ENCODE peak calls at places on chromosome 16, in seven cellular contexts. One of them, this sample, is unnamed.

GRCh38 chr16:30934827-30935557 is 11.6 kb downstream of the FBXL19 start:
- DNase-seq in A549: peak
- DNase-seq in HTR-8/SVneo: peak
- DNase-seq in T1000: no peak
- DNase-seq in small intestine: no peak
- DNase-seq in amygdala: peak
- DNase-seq in GM12892: no peak
- DNase-seq in this sample: no peak

GRCh38 chr16:28311913-28312312 is 19.6 kb downstream of the SBK1 start:
- DNase-seq in A549: no peak
- DNase-seq in HTR-8/SVneo: no peak
- DNase-seq in amygdala: no peak
- DNase-seq in T1000: no peak
- DNase-seq in small intestine: no peak
- DNase-seq in GM12892: no peak
- DNase-seq in this sample: peak

GRCh38 chr16:25109643-25110042 is 1.9 kb upstream of the LCMT1 start:
- DNase-seq in HTR-8/SVneo: peak
- DNase-seq in GM12892: no peak
- DNase-seq in A549: peak
- DNase-seq in T1000: peak
- DNase-seq in amygdala: no peak
- DNase-seq in small intestine: peak
- DNase-seq in this sample: no peak

GRCh38 chr16:49952386-49952785 is 72.6 kb upstream of the CNEP1R1 start:
- DNase-seq in GM12892: no peak
- DNase-seq in T1000: no peak
- DNase-seq in HTR-8/SVneo: peak
- DNase-seq in small intestine: no peak
- DNase-seq in amygdala: no peak
- DNase-seq in A549: peak
- DNase-seq in this sample: no peak

GRCh38 chr16:8761078-8761477 is 36.4 kb downstream of the TMEM186 start:
- DNase-seq in T1000: no peak
- DNase-seq in GM12892: no peak
- DNase-seq in small intestine: no peak
- DNase-seq in amygdala: no peak
- DNase-seq in A549: no peak
- DNase-seq in HTR-8/SVneo: no peak
- DNase-seq in this sample: no peak

GRCh38 chr16:67181346-67181745 is 2.4 kb downstream of the MATCAP1 start:
- DNase-seq in GM12892: no peak
- DNase-seq in HTR-8/SVneo: no peak
- DNase-seq in amygdala: no peak
- DNase-seq in T1000: no peak
- DNase-seq in small intestine: no peak
- DNase-seq in A549: no peak
- DNase-seq in this sample: no peak

GRCh38 chr16:86549893-86550190 is 5.2 kb downstream of the MTHFSD start:
- DNase-seq in small intestine: no peak
- DNase-seq in amygdala: no peak
- DNase-seq in HTR-8/SVneo: no peak
- DNase-seq in A549: no peak
- DNase-seq in T1000: no peak
- DNase-seq in GM12892: no peak
- DNase-seq in this sample: no peak

GRCh38 chr16:86258713-86259112 is 251.6 kb upstream of the FOXF1 start:
- DNase-seq in T1000: no peak
- DNase-seq in HTR-8/SVneo: no peak
- DNase-seq in A549: no peak
- DNase-seq in amygdala: no peak
- DNase-seq in small intestine: no peak
- DNase-seq in GM12892: no peak
- DNase-seq in this sample: no peak

GRCh38 chr16:13391337-13391736 is 489.9 kb downstream of the SHISA9 start:
- DNase-seq in amygdala: no peak
- DNase-seq in T1000: no peak
- DNase-seq in small intestine: no peak
- DNase-seq in A549: no peak
- DNase-seq in GM12892: no peak
- DNase-seq in HTR-8/SVneo: no peak
- DNase-seq in this sample: no peak

GRCh38 chr16:47631131-47631530 is 170.0 kb downstream of the PHKB start:
- DNase-seq in GM12892: no peak
- DNase-seq in A549: no peak
- DNase-seq in HTR-8/SVneo: no peak
- DNase-seq in T1000: no peak
- DNase-seq in small intestine: no peak
- DNase-seq in amygdala: no peak
- DNase-seq in this sample: no peak

GRCh38 chr16:54422569-54422978 is 136.0 kb upstream of the IRX3 start:
- DNase-seq in T1000: no peak
- DNase-seq in A549: no peak
- DNase-seq in GM12892: no peak
- DNase-seq in HTR-8/SVneo: no peak
- DNase-seq in small intestine: no peak
- DNase-seq in amygdala: no peak
- DNase-seq in this sample: no peak

GRCh38 chr16:28289939-28290862 is 2.1 kb upstream of the SBK1 start:
- DNase-seq in HTR-8/SVneo: no peak
- DNase-seq in small intestine: no peak
- DNase-seq in T1000: no peak
- DNase-seq in A549: no peak
- DNase-seq in amygdala: no peak
- DNase-seq in GM12892: no peak
- DNase-seq in this sample: no peak

GRCh38 chr16:83903739-83904138 is 4.8 kb downstream of the MLYCD start:
- DNase-seq in HTR-8/SVneo: no peak
- DNase-seq in amygdala: peak
- DNase-seq in small intestine: peak
- DNase-seq in A549: no peak
- DNase-seq in T1000: no peak
- DNase-seq in GM12892: no peak
- DNase-seq in this sample: no peak

GRCh38 chr16:50335198-50335958 is 33.4 kb downstream of the BRD7 start:
- DNase-seq in T1000: no peak
- DNase-seq in amygdala: no peak
- DNase-seq in HTR-8/SVneo: no peak
- DNase-seq in small intestine: no peak
- DNase-seq in GM12892: no peak
- DNase-seq in A549: no peak
- DNase-seq in this sample: peak

GRCh38 chr16:81008151-81008789 is 1.3 kb downstream of the CENPN start:
- DNase-seq in small intestine: no peak
- DNase-seq in GM12892: no peak
- DNase-seq in T1000: no peak
- DNase-seq in A549: no peak
- DNase-seq in HTR-8/SVneo: no peak
- DNase-seq in amygdala: no peak
- DNase-seq in this sample: no peak

GRCh38 chr16:58306327-58306726 is 11.5 kb upstream of the PRSS54 start:
- DNase-seq in A549: peak
- DNase-seq in T1000: no peak
- DNase-seq in HTR-8/SVneo: no peak
- DNase-seq in small intestine: peak
- DNase-seq in amygdala: no peak
- DNase-seq in GM12892: no peak
- DNase-seq in this sample: peak

GRCh38 chr16:14454391-14454790 is 175.7 kb downstream of the PARN start:
- DNase-seq in GM12892: no peak
- DNase-seq in T1000: no peak
- DNase-seq in small intestine: no peak
- DNase-seq in amygdala: no peak
- DNase-seq in HTR-8/SVneo: no peak
- DNase-seq in A549: no peak
- DNase-seq in this sample: no peak

GRCh38 chr16:22977294-22977697 is 163.3 kb downstream of the HS3ST2 start:
- DNase-seq in T1000: no peak
- DNase-seq in amygdala: no peak
- DNase-seq in A549: peak
- DNase-seq in HTR-8/SVneo: no peak
- DNase-seq in GM12892: no peak
- DNase-seq in small intestine: peak
- DNase-seq in this sample: no peak

GRCh38 chr16:12020007-12020406 is 43.5 kb downstream of the SNX29 start:
- DNase-seq in A549: no peak
- DNase-seq in amygdala: no peak
- DNase-seq in T1000: no peak
- DNase-seq in small intestine: no peak
- DNase-seq in GM12892: no peak
- DNase-seq in HTR-8/SVneo: no peak
- DNase-seq in this sample: no peak

This sample was measured in immature natural killer cell.